ENCODE peak calls at places on chromosome 14, in five cellular contexts. M is substantia nigra; E is NCI-H1105 treated with DMSO at 0.1 percent for 48 hours; W is left ventricle myocardium inferior; H is Jurkat, Clone E6-1. F is an unnamed sample.

GRCh38 chr14:81453166-81453766 is 53.1 kb upstream of the STON2 start:
- DNase-seq in M (peak), E (peak), W (no peak), H (peak), F (peak)

GRCh38 chr14:94129111-94129757 is at the start of gene IFI27L2:
- DNase-seq in M (peak), E (peak), W (peak), H (peak), F (peak)

GRCh38 chr14:90536092-90536491 is 139.3 kb downstream of the CALM1 start:
- DNase-seq in M (peak), E (no peak), W (peak), H (no peak), F (no peak)

GRCh38 chr14:79783061-79783460 is 428.2 kb downstream of the DIO2 start:
- DNase-seq in M (no peak), E (peak), W (no peak), H (no peak), F (no peak)

GRCh38 chr14:74891870-74892269 is 10.2 kb downstream of the DLST start:
- DNase-seq in M (no peak), E (no peak), W (no peak), H (no peak), F (no peak)

GRCh38 chr14:65910108-65910507 is 497.6 kb downstream of the FUT8 start:
- DNase-seq in M (no peak), E (no peak), W (no peak), H (no peak), F (no peak)

GRCh38 chr14:77324289-77324688 is 3.5 kb downstream of the GSTZ1 start:
- DNase-seq in M (no peak), E (no peak), W (no peak), H (no peak), F (no peak)

GRCh38 chr14:89469210-89470198 is 52.5 kb upstream of the FOXN3 start:
- DNase-seq in M (no peak), E (no peak), W (no peak), H (no peak), F (no peak)

GRCh38 chr14:69107407-69108003 is 45.4 kb downstream of the DCAF5 start:
- DNase-seq in M (peak), E (peak), W (no peak), H (peak), F (no peak)

GRCh38 chr14:47917344-47917954 is 242.0 kb upstream of the MDGA2 start:
- DNase-seq in M (no peak), E (peak), W (no peak), H (peak), F (no peak)

GRCh38 chr14:41137741-41138140 is 468.9 kb upstream of the LRFN5 start:
- DNase-seq in M (no peak), E (peak), W (no peak), H (no peak), F (no peak)

GRCh38 chr14:61033851-61034250 is 52.8 kb downstream of the SLC38A6 start:
- DNase-seq in M (no peak), E (no peak), W (no peak), H (no peak), F (no peak)

GRCh38 chr14:35400707-35401421 is 3.7 kb downstream of the NFKBIA start:
- DNase-seq in M (no peak), E (no peak), W (no peak), H (no peak), F (peak)

GRCh38 chr14:35789651-35790050 is 19.4 kb downstream of the RALGAPA1 start:
- DNase-seq in M (no peak), E (no peak), W (no peak), H (peak), F (no peak)

GRCh38 chr14:52583544-52583943 is 30.9 kb downstream of the GPR137C start:
- DNase-seq in M (no peak), E (no peak), W (no peak), H (no peak), F (no peak)

GRCh38 chr14:39431416-39432178 is 636 bp downstream of the FBXO33 start:
- DNase-seq in M (peak), E (peak), W (peak), H (no peak), F (peak)

GRCh38 chr14:91342243-91342760 is 75.3 kb downstream of the CCDC88C start:
- DNase-seq in M (no peak), E (no peak), W (no peak), H (no peak), F (no peak)

GRCh38 chr14:104109731-104110361 is 24.3 kb downstream of the ASPG start:
- DNase-seq in M (no peak), E (no peak), W (peak), H (no peak), F (peak)

GRCh38 chr14:96568646-96569045 is 66.5 kb downstream of the PAPOLA start:
- DNase-seq in M (no peak), E (no peak), W (no peak), H (no peak), F (no peak)

F was measured in psoas muscle.